ENCODE peak calls at places on chromosomes 12 and 14, in five cellular contexts. G, I, J, H and Q are unnamed samples.

GRCh38 chr14:94342334-94342934 is 19.3 kb upstream of the SERPINA6 start:
- DNase-seq in G (no peak), I (peak; percentile 90), J (peak; percentile 100), H (peak; percentile 94), Q (peak; percentile 86)

GRCh38 chr14:51014086-51014485 is 69.8 kb upstream of the PYGL start:
- DNase-seq in G (no peak), I (no peak), J (peak; percentile 88), H (no peak), Q (no peak)

GRCh38 chr12:63846249-63846967 is 1.9 kb downstream of the SRGAP1 start:
- DNase-seq in G (no peak), I (no peak), J (peak; percentile 25), H (no peak), Q (no peak)

GRCh38 chr12:4911316-4911994 is 1.8 kb downstream of the KCNA1 start:
- DNase-seq in G (no peak), I (no peak), J (no peak), H (no peak), Q (no peak)

GRCh38 chr12:24297516-24297915 is 348.0 kb upstream of the SOX5 start:
- DNase-seq in G (no peak), I (no peak), J (no peak), H (no peak), Q (no peak)

GRCh38 chr12:12645485-12645884 is 33.8 kb downstream of the CREBL2 start:
- DNase-seq in G (no peak), I (no peak), J (peak; percentile 52), H (no peak), Q (no peak)

GRCh38 chr12:125841332-125841731 is 776.1 kb downstream of the AACS start:
- DNase-seq in G (no peak), I (no peak), J (no peak), H (no peak), Q (no peak)

GRCh38 chr14:102777711-102778615 is 714 bp downstream of the TRAF3 start:
- DNase-seq in G (no peak), I (no peak), J (peak; percentile 44), H (no peak), Q (no peak)

GRCh38 chr14:54699735-54700134 is 132.8 kb downstream of the SAMD4A start:
- DNase-seq in G (no peak), I (no peak), J (no peak), H (no peak), Q (no peak)

GRCh38 chr14:77580964-77581505 is 35.4 kb downstream of the SPTLC2 start:
- DNase-seq in G (no peak), I (no peak), J (peak; percentile 83), H (no peak), Q (no peak)

GRCh38 chr12:93060071-93060665 is 131.1 kb upstream of the EEA1 start:
- DNase-seq in G (no peak), I (no peak), J (no peak), H (no peak), Q (no peak)

GRCh38 chr12:8052679-8053078 is 13.5 kb downstream of the C3AR1 start:
- DNase-seq in G (no peak), I (no peak), J (no peak), H (peak; percentile 54), Q (no peak)

GRCh38 chr12:114853003-114853529 is 169.1 kb upstream of the TBX3 start:
- DNase-seq in G (no peak), I (no peak), J (peak; percentile 32), H (no peak), Q (no peak)

GRCh38 chr14:23672200-23672599 is 36.0 kb downstream of the DHRS2 start:
- DNase-seq in G (no peak), I (no peak), J (no peak), H (no peak), Q (no peak)

GRCh38 chr12:109573029-109573913 is at the start of the genes MMAB and MVK:
- DNase-seq in G (peak; percentile 92), I (peak; percentile 100), J (peak; percentile 99), H (peak; percentile 99), Q (peak; percentile 99)

GRCh38 chr12:120055231-120055630 is 61.3 kb downstream of the RAB35 start:
- DNase-seq in G (no peak), I (no peak), J (peak; percentile 56), H (no peak), Q (no peak)

GRCh38 chr14:101174522-101174838 is 271.0 kb upstream of the RTL1 start:
- DNase-seq in G (no peak), I (no peak), J (no peak), H (no peak), Q (peak; percentile 77)

GRCh38 chr12:93348568-93349435 is 28.9 kb upstream of the NUDT4 start:
- DNase-seq in G (no peak), I (no peak), J (no peak), H (no peak), Q (no peak)

GRCh38 chr12:25940886-25941285 is 17.6 kb upstream of the RASSF8 start:
- DNase-seq in G (no peak), I (no peak), J (no peak), H (no peak), Q (no peak)

GRCh38 chr14:100894416-100894815 is 9.1 kb downstream of the RTL1 start:
- DNase-seq in G (no peak), I (no peak), J (no peak), H (no peak), Q (peak; percentile 64)

GRCh38 chr12:70070494-70071007 is 172.7 kb upstream of the CNOT2 start:
- DNase-seq in G (no peak), I (no peak), J (peak; percentile 56), H (no peak), Q (no peak)

GRCh38 chr12:11896530-11896929 is 174.2 kb upstream of the BCL2L14 start:
- DNase-seq in G (no peak), I (no peak), J (no peak), H (no peak), Q (no peak)

GRCh38 chr12:128455849-128456248 is 188.9 kb downstream of the TMEM132C start:
- DNase-seq in G (no peak), I (no peak), J (no peak), H (no peak), Q (no peak)

GRCh38 chr14:51490205-51490604 is 161.5 kb upstream of the FRMD6 start:
- DNase-seq in G (no peak), I (no peak), J (peak; percentile 76), H (no peak), Q (no peak)

GRCh38 chr14:71497645-71498086 is 434.6 kb upstream of the RGS6 start:
- DNase-seq in G (no peak), I (no peak), J (peak; percentile 74), H (no peak), Q (no peak)

DNA sequence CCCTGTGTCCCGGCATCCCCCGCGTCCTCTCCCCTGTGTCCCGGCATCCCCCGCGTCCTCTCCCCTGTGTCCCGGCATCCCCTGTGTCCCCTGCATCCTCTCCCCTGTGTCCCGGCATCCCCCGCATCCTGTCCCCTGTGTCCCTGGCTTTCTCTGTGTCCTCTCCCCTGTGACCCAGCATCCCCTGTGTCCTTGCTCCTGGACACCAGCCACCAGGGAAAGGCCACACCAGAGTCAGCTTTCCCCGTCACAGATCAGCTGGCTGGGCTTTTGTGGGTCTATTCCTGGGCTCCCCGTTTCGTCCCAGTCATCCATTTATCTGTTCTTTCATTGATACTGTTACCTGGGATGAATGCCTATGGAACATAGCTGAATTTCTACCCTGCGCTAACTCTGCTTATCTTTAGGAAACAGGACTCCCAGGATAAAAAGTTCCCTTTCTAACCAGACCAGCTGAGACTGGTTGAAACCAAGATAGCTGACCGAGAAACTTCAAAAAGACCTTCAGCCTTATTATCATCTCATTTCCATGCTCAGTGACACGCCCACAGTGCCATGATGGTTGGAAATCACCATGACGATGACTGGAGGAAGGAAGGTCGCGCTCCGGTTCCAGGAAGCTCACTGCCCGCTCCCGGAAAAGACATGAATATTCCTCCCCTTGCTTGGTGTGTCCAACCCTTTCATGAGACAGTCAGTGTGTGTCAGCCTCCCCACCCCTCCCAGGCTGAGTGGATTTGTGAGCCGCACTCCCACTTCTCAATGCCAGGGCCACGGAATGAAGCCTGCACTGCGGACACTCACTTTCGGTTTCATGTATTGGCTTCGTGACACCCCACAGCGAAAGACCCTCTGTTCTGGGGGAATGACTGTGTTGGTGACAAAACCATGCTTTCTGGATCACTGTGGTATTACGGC is 276.4 kb upstream of the SFSWAP start:
- DNase-seq in G (no peak), I (no peak), J (no peak), H (no peak), Q (peak; percentile 77)
- TF ChIP-seq CTCF in G (no peak), I (no peak), J (no peak), H (no peak), Q (no peak)

GRCh38 chr14:70045715-70046535 is 142.8 kb downstream of the SLC8A3 start:
- DNase-seq in G (peak; percentile 38), I (peak; percentile 35), J (peak; percentile 50), H (peak; percentile 54), Q (no peak)
- TF ChIP-seq CTCF in G (peak; percentile 48), I (peak; percentile 65), J (peak; percentile 60), H (peak; percentile 48), Q (peak; percentile 72)

GRCh38 chr12:76085159-76085868 is 829 bp upstream of the NAP1L1 start:
- DNase-seq in G (no peak), I (no peak), J (peak; percentile 35), H (no peak), Q (no peak)
- TF ChIP-seq CTCF in G (no peak), I (no peak), J (peak; percentile 14), H (peak; percentile 39), Q (peak; percentile 50)

DNA sequence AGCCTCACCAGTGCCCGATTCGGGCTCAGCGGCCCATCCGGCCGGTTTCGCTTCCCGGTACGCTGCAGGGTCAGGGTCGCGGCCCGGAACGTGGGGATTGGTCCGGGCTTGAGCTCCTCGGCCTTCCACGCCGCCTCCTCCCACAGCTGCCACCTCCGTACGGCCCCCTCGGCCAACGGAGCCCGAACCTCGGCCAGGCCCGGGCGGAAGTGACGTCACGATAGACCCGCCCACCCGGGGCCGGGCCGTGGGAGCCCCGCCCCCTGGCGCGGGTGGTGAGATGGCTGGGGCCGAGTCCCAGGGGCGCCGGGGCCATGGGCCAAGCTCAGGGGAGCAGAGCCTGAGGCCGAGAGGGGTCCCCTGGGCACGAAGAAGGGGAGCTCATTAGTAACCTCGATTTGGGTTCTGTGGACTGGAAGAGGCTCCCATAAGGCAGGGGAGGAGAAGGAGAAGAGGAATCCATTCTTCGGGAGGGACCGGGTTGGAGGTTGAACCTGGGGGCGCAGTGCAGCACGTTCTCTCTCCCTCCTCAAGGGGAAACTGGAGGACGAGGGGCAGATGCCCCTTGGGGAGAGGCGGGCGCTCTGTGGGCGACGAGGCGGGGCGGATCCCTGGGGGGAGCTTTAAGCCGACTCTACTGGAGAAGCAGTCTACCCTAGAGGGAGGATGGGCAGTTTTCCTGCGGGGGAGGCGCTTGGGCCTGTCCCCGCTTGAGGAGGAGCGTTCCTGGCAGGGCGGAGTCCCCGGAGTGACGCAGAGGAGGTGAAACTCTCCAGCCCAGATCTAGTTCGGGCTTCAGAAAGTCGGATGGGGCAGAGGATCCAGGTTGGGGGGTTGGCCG is at the start of gene MLF2:
- DNase-seq in G (peak; percentile 85), I (peak; percentile 98), J (peak; percentile 100), H (peak; percentile 99), Q (peak; percentile 99)
- TF ChIP-seq CTCF in G (peak; percentile 92), I (peak; percentile 96), J (no peak), H (peak; percentile 99), Q (peak; percentile 96)

GRCh38 chr12:49798934-49799333 is 29.3 kb downstream of the NCKAP5L start:
- DNase-seq in G (no peak), I (no peak), J (no peak), H (no peak), Q (no peak)
- TF ChIP-seq CTCF in G (no peak), I (no peak), J (no peak), H (no peak), Q (no peak)